ENCODE peak calls at places on chromosomes 6 and 20, in ten cellular contexts. G is lung microvascular endothelial cell; J is neural progenitor cell; I is stimulated activated CD8-positive, alpha-beta memory T cell treated with anti-CD3 and anti-CD28 coated beads, Interleukin-7, amount 100 ng/mL, for 4 hours; Z is BE2C; K is stimulated activated CD4-positive, alpha-beta T cell treated with anti-CD3 and anti-CD28 coated beads, Interleukin-15, amount 100 ng/mL, for 24 hours; O is Peyer's patch; H is IMR-90; E is lower leg skin; M is RWPE1. R is an unnamed sample.
A peak's percentile ranks its signal among the peaks of the same experiment; 100 is the strongest.

GRCh38 chr6:137926207-137926731 is 59.2 kb downstream of the TNFAIP3 start:
- DNase-seq in I (no peak), J (peak; percentile 64), E (no peak), H (peak; percentile 92), M (peak; percentile 92), Z (no peak), K (peak; percentile 59), O (no peak), G (no peak), R (no peak)

GRCh38 chr6:98880486-98880885 is 46.1 kb downstream of the POU3F2 start:
- DNase-seq in O (no peak), K (no peak), I (no peak), M (no peak), H (no peak), E (no peak), J (no peak), Z (no peak), G (no peak), R (no peak)

GRCh38 chr6:105324386-105325000 is 78.4 kb downstream of the PREP start:
- DNase-seq in H (no peak), J (no peak), K (no peak), E (no peak), O (no peak), I (no peak), Z (no peak), M (no peak), G (no peak), R (no peak)

GRCh38 chr20:43985121-43985520 is 70.5 kb downstream of the TOX2 start:
- DNase-seq in E (no peak), H (no peak), O (no peak), K (no peak), G (no peak), M (no peak), Z (no peak), J (no peak), I (no peak), R (no peak)

GRCh38 chr6:47437592-47437991 is 40.0 kb upstream of the CD2AP start:
- DNase-seq in E (no peak), Z (no peak), K (no peak), O (no peak), I (no peak), H (no peak), J (no peak), M (no peak), G (no peak), R (no peak)

GRCh38 chr6:12336121-12336971 is 46.2 kb downstream of the EDN1 start:
- DNase-seq in K (no peak), G (no peak), O (no peak), J (peak; percentile 23), E (no peak), M (no peak), I (no peak), Z (no peak), H (no peak), R (no peak)

GRCh38 chr6:118569498-118569897 is 21.4 kb downstream of the PLN start:
- DNase-seq in I (no peak), O (no peak), J (no peak), E (no peak), K (no peak), Z (no peak), M (no peak), H (no peak), G (no peak), R (no peak)

GRCh38 chr6:140050232-140050995 is 676.0 kb upstream of the CITED2 start:
- DNase-seq in O (no peak), H (peak; percentile 72), Z (peak; percentile 72), K (no peak), E (no peak), G (no peak), J (peak; percentile 10), I (no peak), M (no peak), R (no peak)

GRCh38 chr6:134720353-134721094 is 229.4 kb downstream of the ALDH8A1 start:
- DNase-seq in O (no peak), Z (peak; percentile 81), H (no peak), G (peak; percentile 98), I (no peak), J (no peak), K (no peak), E (no peak), M (no peak), R (no peak)

GRCh38 chr6:1384549-1385128 is 4.7 kb upstream of the FOXF2 start:
- DNase-seq in K (no peak), O (no peak), M (no peak), I (no peak), G (no peak), E (no peak), Z (no peak), H (no peak), J (peak; percentile 35), R (no peak)

GRCh38 chr6:155313602-155314091 is 637 bp downstream of the TFB1M start:
- DNase-seq in O (no peak), H (no peak), K (peak; percentile 29), Z (peak; percentile 57), E (no peak), M (peak; percentile 31), I (no peak), G (peak; percentile 26), J (no peak), R (no peak)

GRCh38 chr6:14732845-14733757 is 512.8 kb upstream of the JARID2 start:
- DNase-seq in J (no peak), M (peak; percentile 94), H (peak; percentile 79), Z (no peak), O (no peak), K (peak; percentile 79), I (peak; percentile 55), E (peak; percentile 57), G (no peak), R (no peak)

GRCh38 chr6:42423244-42423643 is 28.5 kb downstream of the TRERF1 start:
- DNase-seq in K (peak; percentile 72), M (no peak), G (no peak), E (peak; percentile 40), I (no peak), O (no peak), Z (no peak), J (no peak), H (no peak), R (no peak)

GRCh38 chr20:5996765-5997164 is 46.3 kb downstream of the MCM8 start:
- DNase-seq in M (no peak), J (peak; percentile 4), K (peak; percentile 27), H (no peak), E (no peak), Z (no peak), O (peak; percentile 50), G (no peak), I (peak; percentile 24), R (no peak)

GRCh38 chr6:123323419-123324329 is 313.1 kb downstream of the TRDN start:
- DNase-seq in G (no peak), I (no peak), K (no peak), O (no peak), M (peak; percentile 4), J (no peak), E (no peak), Z (no peak), H (no peak), R (no peak)

GRCh38 chr6:11278207-11278559 is 45.7 kb upstream of the NEDD9 start:
- DNase-seq in I (no peak), H (no peak), E (no peak), G (no peak), M (no peak), K (peak; percentile 49), J (no peak), Z (no peak), O (no peak), R (no peak)